ENCODE peak calls at places on chromosome 1, in four cellular contexts. J is prostate gland, R is iPS DF 6.9, Q is mucosa of descending colon. T is an unnamed sample.

GRCh38 chr1:50661626-50662025 is 238.4 kb upstream of the DMRTA2 start:
- DNase-seq in J (no peak), R (no peak), Q (no peak), T (no peak)

GRCh38 chr1:78688701-78689100 is 39.1 kb downstream of the IFI44 start:
- DNase-seq in J (no peak), R (no peak), Q (no peak), T (no peak)

GRCh38 chr1:67863637-67864036 is 30.4 kb upstream of the GNG12 start:
- DNase-seq in J (no peak), R (no peak), Q (no peak), T (no peak)

GRCh38 chr1:14260480-14260879 is 338.0 kb upstream of the KAZN start:
- DNase-seq in J (no peak), R (no peak), Q (no peak), T (no peak)

GRCh38 chr1:6148497-6149241 is 31.5 kb downstream of the CHD5 start:
- DNase-seq in J (peak), R (no peak), Q (peak), T (no peak)

GRCh38 chr1:183137782-183138181 is 48.3 kb upstream of the LAMC2 start:
- DNase-seq in J (no peak), R (no peak), Q (no peak), T (no peak)

GRCh38 chr1:98323396-98323795 is 338.1 kb upstream of the SNX7 start:
- DNase-seq in J (no peak), R (no peak), Q (no peak), T (no peak)

GRCh38 chr1:244439391-244440032 is 12.2 kb downstream of the ADSS2 start:
- DNase-seq in J (no peak), R (no peak), Q (peak), T (no peak)

GRCh38 chr1:82515650-82516049 is 714.9 kb downstream of the ADGRL2 start:
- DNase-seq in J (no peak), R (no peak), Q (no peak), T (no peak)

DNA sequence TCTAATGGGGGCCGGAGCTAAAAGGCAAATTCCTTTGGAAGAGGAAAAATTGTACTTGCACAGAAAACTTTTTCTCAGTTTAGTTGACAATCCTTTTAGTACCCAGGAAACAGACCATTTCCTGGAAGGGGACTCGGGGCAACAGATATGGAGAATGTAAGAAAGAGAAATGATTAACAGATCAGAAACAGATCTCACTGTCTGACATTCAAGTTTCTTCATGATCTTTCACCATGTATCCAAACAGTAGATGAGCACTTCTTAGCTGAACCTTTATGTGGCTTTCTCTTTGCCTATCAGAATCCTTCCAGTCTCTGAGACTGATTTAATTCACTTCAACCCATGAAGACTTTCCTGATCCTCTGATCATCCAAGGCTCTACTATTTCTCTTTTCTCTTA is 2.8 kb downstream of the TTLL7 start:
- DNase-seq in J (no peak), R (no peak), Q (no peak), T (no peak)
- H3K4me3 ChIP-seq in J (no peak), R (no peak), Q (no peak), T (no peak)

GRCh38 chr1:16442273-16442672 is 1.7 kb downstream of the NECAP2 start:
- DNase-seq in J (no peak), R (no peak), Q (peak), T (peak)

GRCh38 chr1:16441312-16441641 is 753 bp downstream of the NECAP2 start:
- DNase-seq in J (no peak), R (no peak), Q (no peak), T (peak)

GRCh38 chr1:16443975-16444745 is 3.6 kb downstream of the NECAP2 start:
- DNase-seq in J (no peak), R (no peak), Q (peak), T (peak)

GRCh38 chr1:16445052-16445451 is 4.5 kb downstream of the NECAP2 start:
- DNase-seq in J (no peak), R (no peak), Q (no peak), T (no peak)

DNA sequence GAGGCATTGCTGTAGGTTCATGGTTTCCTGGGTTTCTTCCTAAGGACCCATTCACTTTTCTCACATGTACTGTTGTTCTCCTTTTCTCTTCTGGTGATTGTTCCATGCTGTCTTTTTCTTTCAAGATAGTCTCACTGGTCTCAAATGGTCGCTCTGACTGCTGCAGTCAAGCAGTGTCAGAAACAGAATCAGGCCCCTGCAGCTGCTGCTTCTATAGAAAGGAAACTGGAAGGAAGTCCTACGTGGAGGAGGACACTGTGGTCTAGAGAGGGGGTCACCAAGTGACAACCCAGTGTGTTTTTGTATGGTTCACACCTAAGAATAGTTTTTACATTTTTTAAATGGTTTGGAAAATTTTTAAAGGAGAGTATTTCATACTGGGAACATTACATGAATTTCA is 2.4 kb downstream of the NECAP2 start:
- DNase-seq in J (no peak), R (no peak), Q (no peak), T (peak)
- H3K4me3 ChIP-seq in J (no peak), R (no peak), Q (no peak), T (peak)

GRCh38 chr1:205746757-205747412 is 3.1 kb downstream of the NUCKS1 start:
- DNase-seq in J (no peak), R (no peak), Q (no peak), T (no peak)
- H3K4me3 ChIP-seq in J (no peak), R (no peak), Q (no peak), T (no peak)

GRCh38 chr1:10978719-10979118 is 33.7 kb upstream of the TARDBP start:
- DNase-seq in J (no peak), R (no peak), Q (no peak), T (no peak)

GRCh38 chr1:10979483-10979920 is 33.0 kb upstream of the TARDBP start:
- DNase-seq in J (no peak), R (no peak), Q (peak), T (peak)

GRCh38 chr1:10980841-10981727 is 31.4 kb upstream of the TARDBP start:
- DNase-seq in J (no peak), R (no peak), Q (no peak), T (no peak)

GRCh38 chr1:10975567-10976326 is 36.7 kb upstream of the TARDBP start:
- DNase-seq in J (peak), R (no peak), Q (peak), T (no peak)

GRCh38 chr1:10980094-10980577 is 32.3 kb upstream of the TARDBP start:
- DNase-seq in J (peak), R (peak), Q (peak), T (no peak)
- H3K4me3 ChIP-seq in J (no peak), R (no peak), Q (no peak), T (no peak)

DNA sequence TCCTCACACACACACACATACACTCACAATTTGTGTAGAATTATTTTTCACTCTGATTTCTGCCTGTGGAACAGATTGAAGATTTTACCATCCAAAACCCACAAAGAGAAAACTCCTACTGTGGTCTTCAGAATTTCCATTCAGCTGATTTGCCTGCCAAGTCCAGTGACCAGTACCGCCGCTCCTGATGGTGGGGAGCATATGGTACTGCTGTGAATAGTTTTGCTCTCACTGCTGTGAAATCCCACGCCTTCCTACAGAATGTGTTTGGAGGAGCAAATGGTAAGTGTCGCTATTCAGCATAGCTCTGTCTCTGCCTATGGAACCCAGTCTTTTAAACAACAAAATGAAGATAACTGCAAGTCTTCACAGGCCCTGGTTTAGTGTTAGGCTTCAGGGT is 629.5 kb downstream of the LMO4 start:
- DNase-seq in J (no peak), R (no peak), Q (no peak), T (no peak)
- H3K4me3 ChIP-seq in J (no peak), R (no peak), Q (no peak), T (no peak)

DNA sequence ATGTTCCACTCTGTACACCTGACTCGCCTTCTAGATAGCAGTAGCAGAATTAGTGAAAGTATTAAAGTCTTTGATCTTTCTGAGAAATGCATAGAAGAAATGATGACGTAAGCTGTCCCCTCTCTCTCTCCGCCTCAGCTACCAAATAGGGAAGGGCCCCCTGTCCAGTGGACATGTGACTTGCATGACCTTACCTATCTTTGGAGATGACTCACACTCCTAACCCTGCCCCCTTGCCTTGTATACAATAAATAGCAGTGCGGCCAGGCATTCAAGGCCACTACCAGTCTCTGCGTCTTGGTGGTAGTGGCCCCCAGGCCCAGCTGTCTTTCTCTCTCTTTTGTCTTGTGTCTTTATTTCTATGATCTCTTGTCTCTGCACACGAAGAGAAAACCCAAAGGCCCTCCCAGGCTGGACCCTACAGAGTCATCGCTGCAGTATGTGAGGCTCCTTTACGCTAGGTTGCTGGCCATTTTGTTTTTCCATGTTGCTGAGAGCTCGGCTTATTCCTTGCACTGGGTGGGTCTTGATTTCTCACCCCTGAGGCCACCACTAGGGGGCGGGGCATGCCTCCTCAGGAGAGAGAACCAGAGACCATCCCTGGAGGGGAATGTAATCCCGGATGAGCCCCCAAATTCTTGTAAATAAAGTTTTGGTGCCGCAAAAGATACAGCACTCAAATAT is 16.0 kb upstream of the ZBTB8B start:
- DNase-seq in J (no peak), R (no peak), Q (no peak), T (no peak)
- H3K4me3 ChIP-seq in J (no peak), R (no peak), Q (no peak), T (no peak)

DNA sequence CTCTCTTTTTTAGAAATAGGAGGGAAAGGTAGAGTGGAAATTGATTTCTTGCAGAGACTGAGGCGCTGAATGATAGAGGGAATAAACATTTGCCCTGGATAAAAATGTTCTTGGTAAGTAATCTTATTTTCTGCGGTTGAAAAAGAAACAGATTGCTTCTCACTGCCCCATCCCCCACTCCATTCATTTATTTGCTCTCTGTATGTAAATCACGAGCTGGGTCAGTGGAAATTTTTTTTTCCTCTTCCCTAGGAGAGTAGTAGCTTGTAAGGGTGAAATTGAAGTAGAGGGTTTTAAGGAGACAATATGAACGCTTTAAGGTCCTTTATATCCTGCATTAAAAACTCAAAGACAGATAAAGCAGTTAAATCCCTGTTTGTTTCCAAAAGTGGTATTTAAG is 1.4 kb upstream of the BRINP3 start:
- DNase-seq in J (no peak), R (no peak), Q (peak), T (no peak)
- H3K4me3 ChIP-seq in J (peak), R (peak), Q (no peak), T (peak)

DNA sequence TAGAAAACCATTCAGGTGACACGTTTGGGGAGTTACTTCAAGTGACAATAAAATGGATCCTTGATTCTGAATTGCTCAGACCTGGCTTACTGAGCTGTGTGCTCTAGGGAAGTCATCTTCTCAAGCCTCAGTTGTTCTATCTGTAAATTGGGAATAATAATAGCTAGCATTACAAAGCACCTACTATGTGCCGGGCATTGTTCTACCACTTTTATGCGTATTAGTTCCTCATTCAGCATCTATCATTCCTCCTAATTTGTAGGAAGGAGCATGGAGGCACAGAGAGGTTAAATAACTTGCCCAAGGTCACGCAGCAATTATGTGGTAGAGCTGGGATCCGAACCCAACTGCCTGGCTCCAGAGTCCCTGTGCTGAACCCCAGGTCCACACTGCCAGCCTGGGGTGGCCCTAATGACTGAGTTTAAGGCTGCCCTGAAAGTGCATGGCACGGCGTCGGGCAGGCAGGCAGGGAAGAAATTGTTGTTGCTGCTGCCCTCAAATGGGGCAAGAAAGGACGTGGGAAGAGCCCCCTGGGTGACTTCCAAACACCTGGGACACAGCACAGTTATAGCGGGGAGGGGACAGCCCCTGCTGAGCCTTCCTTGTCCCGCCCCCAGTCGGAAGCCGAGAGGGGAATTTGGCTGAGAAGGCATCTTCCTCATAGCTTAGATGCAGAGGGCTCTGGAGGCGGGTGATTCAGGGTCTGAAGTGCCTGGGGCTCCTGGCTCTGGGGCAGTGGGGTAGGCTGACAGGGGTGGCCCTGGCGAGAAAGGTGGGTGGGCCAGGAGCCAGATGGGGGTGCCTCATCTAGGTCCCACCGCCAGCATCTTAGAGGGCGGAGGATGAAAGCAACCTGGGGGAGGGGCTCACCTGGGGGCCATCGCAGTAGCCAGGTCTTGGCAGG is 86.5 kb upstream of the IFFO2 start:
- DNase-seq in J (no peak), R (no peak), Q (no peak), T (no peak)
- H3K4me3 ChIP-seq in J (no peak), R (no peak), Q (no peak), T (no peak)

DNA sequence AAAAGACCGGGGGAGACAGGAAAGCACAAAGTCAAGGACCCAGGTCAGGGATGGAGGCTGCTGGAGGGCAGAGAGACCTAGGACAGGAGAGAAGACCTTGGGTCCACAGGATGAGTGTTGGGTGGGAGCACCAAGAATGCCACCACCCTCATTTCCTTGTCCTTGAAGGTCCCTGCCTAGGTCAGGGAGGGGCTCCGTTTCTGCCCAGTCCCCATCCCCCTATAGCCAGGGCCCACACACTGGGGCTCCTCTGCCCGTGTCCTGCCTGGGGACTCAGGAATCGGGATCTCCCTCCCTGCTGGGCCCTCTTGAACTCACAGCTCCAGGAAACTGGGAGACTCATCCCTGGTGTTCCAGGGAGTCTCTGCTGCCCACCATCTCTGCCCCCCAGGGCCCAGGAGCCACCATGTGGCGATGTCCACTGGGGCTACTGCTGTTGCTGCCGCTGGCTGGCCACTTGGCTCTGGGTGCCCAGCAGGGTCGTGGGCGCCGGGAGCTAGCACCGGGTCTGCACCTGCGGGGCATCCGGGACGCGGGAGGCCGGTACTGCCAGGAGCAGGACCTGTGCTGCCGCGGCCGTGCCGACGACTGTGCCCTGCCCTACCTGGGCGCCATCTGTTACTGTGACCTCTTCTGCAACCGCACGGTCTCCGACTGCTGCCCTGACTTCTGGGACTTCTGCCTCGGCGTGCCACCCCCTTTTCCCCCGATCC is 584 bp downstream of the TINAGL1 start:
- DNase-seq in J (no peak), R (no peak), Q (no peak), T (no peak)
- H3K4me3 ChIP-seq in J (peak), R (no peak), Q (peak), T (peak)

DNA sequence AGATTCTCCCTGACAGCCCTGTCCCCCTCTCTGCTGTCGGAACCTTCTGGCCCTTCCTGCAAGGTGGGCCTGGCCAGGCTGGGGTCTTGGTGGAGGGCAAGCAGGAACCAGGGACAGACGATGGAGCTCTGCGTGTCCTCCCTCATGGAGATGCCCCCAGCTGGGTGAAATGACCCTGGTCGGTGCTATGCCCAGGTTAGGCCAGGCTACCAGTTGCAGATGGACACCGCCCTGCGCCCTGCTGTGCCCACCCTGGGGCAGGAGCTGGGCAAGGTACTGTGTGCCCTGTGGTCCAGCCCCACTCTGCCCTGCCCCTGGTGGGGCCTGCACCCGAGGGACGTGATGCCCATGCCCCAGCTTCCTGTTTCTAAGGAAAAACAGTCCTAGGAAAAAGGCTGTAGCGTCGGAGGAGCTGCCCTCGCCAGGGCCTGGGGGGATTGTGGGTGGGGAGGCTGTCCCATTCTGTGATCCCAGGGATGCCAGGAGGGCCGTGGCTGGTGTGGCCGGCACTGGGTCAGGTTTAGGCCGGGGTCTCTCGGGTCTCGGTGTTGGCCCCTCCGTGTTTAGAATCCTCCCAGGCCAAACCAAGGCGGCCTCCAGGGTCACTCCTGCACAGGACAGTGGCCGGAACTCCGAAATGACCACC is 77.6 kb downstream of the MORN1 start:
- DNase-seq in J (no peak), R (no peak), Q (no peak), T (no peak)
- H3K4me3 ChIP-seq in J (peak), R (peak), Q (no peak), T (no peak)